ENCODE peak calls at places on chromosomes 13 and 19, in seven cellular contexts. U, G, W, B, K, E and F are unnamed samples.

GRCh38 chr19:2049741-2050348 is 1.2 kb downstream of the MKNK2 start:
- DNase-seq in U (peak; percentile 94), G (peak; percentile 80), W (peak; percentile 44), B (peak; percentile 78), K (peak; percentile 33), E (peak; percentile 81), F (peak; percentile 60)

GRCh38 chr13:63902141-63902540 is 2486.5 kb upstream of the PCDH20 start:
- DNase-seq in U (peak; percentile 26), G (no peak), W (no peak), B (no peak), K (no peak), E (no peak), F (no peak)

GRCh38 chr13:31909889-31910551 is 121.6 kb upstream of the FRY start:
- DNase-seq in U (no peak), G (no peak), W (peak; percentile 7), B (peak; percentile 55), K (peak; percentile 32), E (peak; percentile 53), F (peak; percentile 75)

GRCh38 chr19:55432355-55432959 is 10.6 kb downstream of the SHISA7 start:
- DNase-seq in U (no peak), G (no peak), W (no peak), B (no peak), K (no peak), E (no peak), F (no peak)

GRCh38 chr13:114072421-114072820 is 60.0 kb downstream of the RASA3 start:
- DNase-seq in U (peak; percentile 22), G (no peak), W (no peak), B (peak; percentile 31), K (no peak), E (no peak), F (no peak)

GRCh38 chr19:4012092-4012974 is 4.8 kb downstream of the PIAS4 start:
- DNase-seq in U (no peak), G (no peak), W (no peak), B (no peak), K (no peak), E (no peak), F (no peak)

GRCh38 chr13:97856001-97856675 is 97.3 kb upstream of the IPO5 start:
- DNase-seq in U (peak; percentile 67), G (peak; percentile 44), W (no peak), B (no peak), K (no peak), E (no peak), F (peak; percentile 76)

GRCh38 chr19:17681505-17682125 is 6.5 kb downstream of the UNC13A start:
- DNase-seq in U (no peak), G (peak; percentile 56), W (peak; percentile 15), B (peak; percentile 58), K (peak; percentile 19), E (no peak), F (peak; percentile 86)

GRCh38 chr19:35908977-35909683 is 1.0 kb upstream of the TYROBP start:
- DNase-seq in U (peak; percentile 92), G (peak; percentile 77), W (no peak), B (no peak), K (no peak), E (no peak), F (no peak)